ENCODE peak calls at places on chromosome 13, in four cellular contexts. X is NB4, E is kidney epithelial cell, G is PC-3. W is an unnamed sample.

GRCh38 chr13:33351324-33351723 is 65.8 kb upstream of the STARD13 start:
- DNase-seq in X (no peak), E (peak), G (peak), W (no peak)

GRCh38 chr13:113839536-113840204 is 24.2 kb downstream of the GAS6 start:
- DNase-seq in X (no peak), E (no peak), G (no peak), W (no peak)

GRCh38 chr13:40483601-40484000 is 182.8 kb downstream of the FOXO1 start:
- DNase-seq in X (no peak), E (no peak), G (no peak), W (no peak)

GRCh38 chr13:97369269-97369893 is 64.6 kb upstream of the RAP2A start:
- DNase-seq in X (no peak), E (no peak), G (no peak), W (no peak)

GRCh38 chr13:34416833-34417425 is 525.1 kb upstream of the NBEA start:
- DNase-seq in X (no peak), E (no peak), G (peak), W (no peak)

GRCh38 chr13:107838592-107839161 is 376.7 kb downstream of the LIG4 start:
- DNase-seq in X (no peak), E (no peak), G (no peak), W (no peak)

GRCh38 chr13:78497702-78498319 is 105.5 kb downstream of the POU4F1 start:
- DNase-seq in X (peak), E (no peak), G (no peak), W (no peak)

GRCh38 chr13:32881792-32882175 is 134.4 kb upstream of the KL start:
- DNase-seq in X (no peak), E (no peak), G (peak), W (no peak)

GRCh38 chr13:79442221-79442620 is 36.2 kb upstream of the RBM26 start:
- DNase-seq in X (no peak), E (no peak), G (no peak), W (no peak)

GRCh38 chr13:35961461-35962220 is 169.5 kb downstream of the DCLK1 start:
- DNase-seq in X (no peak), E (no peak), G (peak), W (no peak)

GRCh38 chr13:26735677-26736076 is 24.9 kb downstream of the GPR12 start:
- DNase-seq in X (no peak), E (no peak), G (no peak), W (no peak)

GRCh38 chr13:97386832-97387486 is 47.0 kb upstream of the RAP2A start:
- DNase-seq in X (peak), E (no peak), G (no peak), W (no peak)

GRCh38 chr13:27636624-27637288 is 15.1 kb downstream of the POLR1D start:
- DNase-seq in X (no peak), E (no peak), G (no peak), W (no peak)

GRCh38 chr13:94061316-94061715 is 418.2 kb downstream of the DCT start:
- DNase-seq in X (no peak), E (no peak), G (no peak), W (no peak)

GRCh38 chr13:46640843-46641242 is 87.9 kb downstream of the LRCH1 start:
- DNase-seq in X (peak), E (no peak), G (peak), W (no peak)

GRCh38 chr13:113735194-113735593 is 23.8 kb upstream of the TMEM255B start:
- DNase-seq in X (no peak), E (no peak), G (no peak), W (no peak)

GRCh38 chr13:77521194-77521593 is 14.3 kb upstream of the SCEL start:
- DNase-seq in X (no peak), E (peak), G (peak), W (no peak)

GRCh38 chr13:61880576-61881283 is 465.1 kb upstream of the PCDH20 start:
- DNase-seq in X (peak), E (no peak), G (peak), W (no peak)

GRCh38 chr13:43786766-43787517 is at the start of gene ENOX1:
- DNase-seq in X (no peak), E (no peak), G (peak), W (no peak)
- TF ChIP-seq CTCF in X (no peak), E (peak), G (no peak), W (no peak)

GRCh38 chr13:86974251-86974994 is 696.7 kb upstream of the SLITRK5 start:
- DNase-seq in X (no peak), E (no peak), G (no peak), W (no peak)

GRCh38 chr13:86976521-86977324 is 694.4 kb upstream of the SLITRK5 start:
- DNase-seq in X (no peak), E (no peak), G (peak), W (no peak)

GRCh38 chr13:86974995-86975328 is 696.2 kb upstream of the SLITRK5 start:
- DNase-seq in X (peak), E (no peak), G (no peak), W (no peak)
- TF ChIP-seq CTCF in X (peak), E (peak), G (peak), W (no peak)

DNA sequence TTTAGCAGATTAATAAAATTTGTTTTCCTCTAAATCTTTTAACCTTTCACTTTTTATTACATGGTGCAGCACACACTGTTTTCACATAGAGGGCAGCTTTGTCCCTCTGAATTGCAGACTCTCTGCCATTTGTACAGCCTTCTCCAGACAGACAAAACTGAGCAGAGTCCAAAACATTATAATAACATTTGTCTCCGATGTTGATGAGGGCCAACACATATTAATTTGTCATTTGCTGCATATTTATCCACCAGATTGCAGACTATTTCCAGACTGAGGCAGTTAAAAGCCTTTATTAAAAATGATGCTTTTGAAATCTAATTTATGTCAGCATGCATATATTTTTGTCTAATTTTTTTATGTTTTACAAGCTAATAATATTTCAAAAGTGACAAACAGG is 1251.9 kb upstream of the SLC10A2 start:
- DNase-seq in X (peak), E (no peak), G (peak), W (no peak)
- TF ChIP-seq CTCF in X (no peak), E (peak), G (peak), W (no peak)

GRCh38 chr13:99312493-99312883 is 5.3 kb upstream of the GPR183 start:
- DNase-seq in X (peak), E (no peak), G (no peak), W (no peak)
- TF ChIP-seq CTCF in X (no peak), E (no peak), G (no peak), W (no peak)

GRCh38 chr13:102845630-102846260 is at the start of gene ERCC5:
- DNase-seq in X (peak), E (peak), G (peak), W (no peak)
- TF ChIP-seq CTCF in X (no peak), E (no peak), G (no peak), W (no peak)

GRCh38 chr13:75687145-75687763 is 51.1 kb downstream of the LMO7 start:
- DNase-seq in X (peak), E (no peak), G (peak), W (no peak)

GRCh38 chr13:75679459-75679858 is 43.3 kb downstream of the LMO7 start:
- DNase-seq in X (no peak), E (no peak), G (no peak), W (no peak)

GRCh38 chr13:75691183-75691582 is 55.1 kb downstream of the LMO7 start:
- DNase-seq in X (no peak), E (no peak), G (peak), W (no peak)

GRCh38 chr13:75689686-75690085 is 53.6 kb downstream of the LMO7 start:
- DNase-seq in X (no peak), E (no peak), G (no peak), W (no peak)

DNA sequence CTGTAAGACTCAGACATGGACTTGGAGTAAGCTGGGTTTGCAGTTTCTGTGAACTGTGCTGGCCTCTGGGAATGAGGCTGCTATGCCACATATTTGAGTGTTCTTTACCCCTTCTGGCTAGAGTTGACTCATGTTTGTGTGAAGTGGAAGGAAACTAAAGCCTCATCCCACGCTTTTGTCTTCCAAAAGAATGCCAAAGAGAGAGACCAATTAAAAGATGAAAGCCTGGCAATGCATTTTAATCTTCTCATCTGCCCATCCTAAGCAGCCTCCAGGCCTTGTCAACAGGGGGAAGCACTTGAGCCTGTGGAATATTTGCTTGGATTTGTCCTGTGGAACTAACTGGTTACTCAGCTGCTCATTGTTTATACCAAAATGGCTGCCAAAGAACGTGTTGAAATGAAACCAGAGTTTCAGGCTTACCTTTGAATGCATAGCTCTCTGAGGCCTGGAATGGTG is 49.1 kb downstream of the LMO7 start:
- DNase-seq in X (no peak), E (peak), G (peak), W (no peak)
- TF ChIP-seq CTCF in X (no peak), E (peak), G (peak), W (no peak)

DNA sequence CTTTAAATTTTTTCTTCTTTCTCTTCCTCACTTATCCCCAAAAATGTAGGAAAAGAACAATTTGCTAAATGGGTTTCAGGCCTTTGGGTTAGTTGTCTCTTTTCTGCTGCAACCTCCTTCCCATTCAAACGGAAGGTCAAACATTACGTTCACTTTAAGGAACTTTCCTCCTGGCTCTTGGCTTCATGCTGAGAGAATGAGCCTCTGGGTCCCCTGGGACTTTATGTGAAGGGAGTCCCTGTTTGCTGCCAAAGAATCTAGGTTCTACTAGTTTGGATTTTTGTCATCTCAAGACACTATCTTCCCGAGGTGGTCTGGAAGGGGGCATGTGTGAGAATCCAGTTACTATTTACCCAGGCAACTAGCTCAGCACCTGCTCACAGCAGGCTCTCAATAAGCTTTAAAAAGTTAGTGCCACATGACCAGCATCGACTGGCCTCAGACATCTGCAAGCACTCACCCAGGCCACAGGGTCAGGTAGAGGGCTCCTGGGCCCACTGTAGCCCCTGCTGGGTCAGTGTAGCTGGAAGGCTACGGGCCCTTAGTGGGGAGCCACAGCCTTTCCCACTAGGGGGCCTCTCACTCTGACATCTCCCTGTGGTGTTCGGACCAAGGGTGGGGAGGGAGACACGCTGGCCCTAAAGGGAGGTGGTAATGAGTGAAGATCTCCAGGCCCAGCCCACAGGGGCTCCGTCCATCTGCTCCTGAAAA is 40.5 kb downstream of the FAM124A start:
- DNase-seq in X (peak), E (no peak), G (no peak), W (no peak)
- TF ChIP-seq CTCF in X (peak), E (no peak), G (peak), W (no peak)

DNA sequence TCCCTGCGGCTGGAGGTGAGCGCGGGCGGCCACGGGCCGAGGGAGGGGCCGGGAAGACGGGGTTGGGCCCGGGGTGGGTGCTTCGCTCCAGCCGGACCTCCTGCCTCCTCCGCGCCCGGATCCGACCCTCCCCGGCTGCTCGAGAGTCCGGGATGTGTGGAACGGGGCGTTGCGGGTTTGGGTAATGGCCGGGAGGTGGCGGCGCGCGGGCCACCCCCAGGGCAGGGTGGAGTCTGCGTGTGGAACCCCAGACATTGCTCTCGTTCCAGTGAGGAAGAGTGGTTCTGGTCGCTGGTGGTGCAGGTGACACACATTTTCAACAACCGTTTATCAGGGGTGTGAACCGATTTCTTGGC is 38.8 kb downstream of the ARHGEF7 start:
- DNase-seq in X (no peak), E (no peak), G (peak), W (no peak)
- TF ChIP-seq CTCF in X (no peak), E (peak), G (no peak), W (no peak)

DNA sequence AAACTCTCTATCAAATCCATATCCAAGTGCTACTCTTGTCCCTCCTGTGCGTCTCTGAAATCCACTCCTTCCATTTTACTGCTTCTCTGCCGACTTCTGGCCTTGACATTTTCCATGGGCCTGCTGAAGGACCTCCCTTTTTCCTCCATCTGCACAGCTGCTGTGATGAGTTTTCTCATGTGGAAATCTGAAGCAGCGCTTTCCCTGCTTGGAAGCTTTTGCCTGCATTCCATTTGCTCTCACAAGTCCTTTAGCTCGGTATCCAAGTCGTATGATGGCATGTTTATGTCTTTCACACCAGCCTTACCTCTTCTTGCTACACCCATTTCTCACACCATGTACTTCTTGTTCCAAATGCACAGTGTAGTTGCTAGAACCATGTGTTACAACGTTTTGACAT is 328.2 kb downstream of the GPC5 start:
- DNase-seq in X (no peak), E (no peak), G (no peak), W (no peak)
- TF ChIP-seq CTCF in X (no peak), E (no peak), G (no peak), W (no peak)